ENCODE peak calls at places on chromosomes 5 and 9, in six cellular contexts. One of them, this sample, is unnamed.

GRCh38 chr5:77882670-77883257 is 106.6 kb upstream of the TBCA start:
- DNase-seq in lower lobe of right lung: no peak
- DNase-seq in thoracic aorta: no peak
- DNase-seq in PC-9: no peak
- DNase-seq in A673: no peak
- DNase-seq in ovary: no peak
- DNase-seq in this sample: no peak

GRCh38 chr5:143064207-143064606 is 294.0 kb downstream of the ARHGAP26 start:
- DNase-seq in lower lobe of right lung: no peak
- DNase-seq in thoracic aorta: no peak
- DNase-seq in PC-9: no peak
- DNase-seq in A673: peak
- DNase-seq in ovary: no peak
- DNase-seq in this sample: no peak

GRCh38 chr5:74919487-74919886 is 53.3 kb upstream of the FAM169A start:
- DNase-seq in lower lobe of right lung: no peak
- DNase-seq in thoracic aorta: no peak
- DNase-seq in PC-9: peak
- DNase-seq in A673: peak
- DNase-seq in ovary: no peak
- DNase-seq in this sample: no peak

GRCh38 chr9:129500166-129500862 is 120.6 kb downstream of the C9orf50 start:
- DNase-seq in lower lobe of right lung: no peak
- DNase-seq in thoracic aorta: no peak
- DNase-seq in PC-9: no peak
- DNase-seq in A673: peak
- DNase-seq in ovary: peak
- DNase-seq in this sample: peak

GRCh38 chr9:125646222-125647100 is 60.5 kb downstream of the MAPKAP1 start:
- DNase-seq in lower lobe of right lung: no peak
- DNase-seq in thoracic aorta: no peak
- DNase-seq in PC-9: no peak
- DNase-seq in A673: no peak
- DNase-seq in ovary: no peak
- DNase-seq in this sample: no peak

GRCh38 chr9:27108981-27109541 is at the start of gene TEK:
- DNase-seq in lower lobe of right lung: no peak
- DNase-seq in thoracic aorta: no peak
- DNase-seq in PC-9: no peak
- DNase-seq in A673: no peak
- DNase-seq in ovary: no peak
- DNase-seq in this sample: no peak

GRCh38 chr5:169094586-169095409 is 206.1 kb downstream of the SLIT3 start:
- DNase-seq in lower lobe of right lung: no peak
- DNase-seq in thoracic aorta: no peak
- DNase-seq in PC-9: no peak
- DNase-seq in A673: no peak
- DNase-seq in ovary: no peak
- DNase-seq in this sample: no peak

GRCh38 chr9:128115187-128116103 is 12.1 kb downstream of the PTGES2 start:
- DNase-seq in lower lobe of right lung: peak
- DNase-seq in thoracic aorta: no peak
- DNase-seq in PC-9: no peak
- DNase-seq in A673: no peak
- DNase-seq in ovary: peak
- DNase-seq in this sample: peak

GRCh38 chr5:16615737-16616535 is 861 bp downstream of the RETREG1 start:
- DNase-seq in lower lobe of right lung: no peak
- DNase-seq in thoracic aorta: no peak
- DNase-seq in PC-9: no peak
- DNase-seq in A673: no peak
- DNase-seq in ovary: no peak
- DNase-seq in this sample: no peak

GRCh38 chr5:172920447-172920849 is 38.8 kb upstream of the RPL26L1 start:
- DNase-seq in lower lobe of right lung: no peak
- DNase-seq in thoracic aorta: peak
- DNase-seq in PC-9: no peak
- DNase-seq in A673: peak
- DNase-seq in ovary: no peak
- DNase-seq in this sample: peak

GRCh38 chr9:136208675-136209074 is 3.7 kb upstream of the LHX3 start:
- DNase-seq in lower lobe of right lung: no peak
- DNase-seq in thoracic aorta: no peak
- DNase-seq in PC-9: no peak
- DNase-seq in A673: no peak
- DNase-seq in ovary: no peak
- DNase-seq in this sample: no peak

GRCh38 chr5:137651022-137651421 is 84.9 kb downstream of the KLHL3 start:
- DNase-seq in lower lobe of right lung: no peak
- DNase-seq in thoracic aorta: no peak
- DNase-seq in PC-9: no peak
- DNase-seq in A673: no peak
- DNase-seq in ovary: no peak
- DNase-seq in this sample: no peak

GRCh38 chr9:126470251-126470993 is 143.3 kb upstream of the LMX1B start:
- DNase-seq in lower lobe of right lung: no peak
- DNase-seq in thoracic aorta: no peak
- DNase-seq in PC-9: no peak
- DNase-seq in A673: no peak
- DNase-seq in ovary: no peak
- DNase-seq in this sample: no peak

GRCh38 chr5:106875591-106876297 is 795.0 kb downstream of the EFNA5 start:
- DNase-seq in lower lobe of right lung: no peak
- DNase-seq in thoracic aorta: no peak
- DNase-seq in PC-9: no peak
- DNase-seq in A673: peak
- DNase-seq in ovary: no peak
- DNase-seq in this sample: peak

GRCh38 chr5:68538886-68539420 is 323.4 kb downstream of the PIK3R1 start:
- DNase-seq in lower lobe of right lung: no peak
- DNase-seq in thoracic aorta: no peak
- DNase-seq in PC-9: no peak
- DNase-seq in A673: no peak
- DNase-seq in ovary: no peak
- DNase-seq in this sample: no peak

GRCh38 chr9:15430920-15431844 is 8.5 kb downstream of the SNAPC3 start:
- DNase-seq in lower lobe of right lung: no peak
- DNase-seq in thoracic aorta: no peak
- DNase-seq in PC-9: no peak
- DNase-seq in A673: peak
- DNase-seq in ovary: no peak
- DNase-seq in this sample: no peak

GRCh38 chr5:123359454-123359853 is 63.7 kb downstream of the CEP120 start:
- DNase-seq in lower lobe of right lung: no peak
- DNase-seq in thoracic aorta: no peak
- DNase-seq in PC-9: no peak
- DNase-seq in A673: no peak
- DNase-seq in ovary: no peak
- DNase-seq in this sample: no peak

GRCh38 chr5:19605846-19606407 is 382.1 kb downstream of the CDH18 start:
- DNase-seq in lower lobe of right lung: no peak
- DNase-seq in thoracic aorta: no peak
- DNase-seq in PC-9: no peak
- DNase-seq in A673: no peak
- DNase-seq in ovary: no peak
- DNase-seq in this sample: no peak

GRCh38 chr5:8470489-8470888 is 601.5 kb downstream of the MTRR start:
- DNase-seq in lower lobe of right lung: no peak
- DNase-seq in thoracic aorta: no peak
- DNase-seq in PC-9: no peak
- DNase-seq in A673: no peak
- DNase-seq in ovary: no peak
- DNase-seq in this sample: no peak

GRCh38 chr9:72271617-72272478 is 93.2 kb downstream of the ZFAND5 start:
- DNase-seq in lower lobe of right lung: no peak
- DNase-seq in thoracic aorta: peak
- DNase-seq in PC-9: peak
- DNase-seq in A673: peak
- DNase-seq in ovary: peak
- DNase-seq in this sample: peak

GRCh38 chr5:122999947-123000563 is 36.5 kb downstream of the PPIC start:
- DNase-seq in lower lobe of right lung: peak
- DNase-seq in thoracic aorta: no peak
- DNase-seq in PC-9: no peak
- DNase-seq in A673: no peak
- DNase-seq in ovary: no peak
- DNase-seq in this sample: peak

GRCh38 chr9:80467632-80468031 is 895.9 kb downstream of the TLE4 start:
- DNase-seq in lower lobe of right lung: no peak
- DNase-seq in thoracic aorta: no peak
- DNase-seq in PC-9: no peak
- DNase-seq in A673: no peak
- DNase-seq in ovary: no peak
- DNase-seq in this sample: no peak

GRCh38 chr5:122102825-122103224 is 24.8 kb upstream of the LOX start:
- DNase-seq in lower lobe of right lung: no peak
- DNase-seq in thoracic aorta: no peak
- DNase-seq in PC-9: no peak
- DNase-seq in A673: peak
- DNase-seq in ovary: no peak
- DNase-seq in this sample: no peak

GRCh38 chr9:115015018-115015635 is 84.7 kb upstream of the TNFSF8 start:
- DNase-seq in lower lobe of right lung: no peak
- DNase-seq in thoracic aorta: no peak
- DNase-seq in PC-9: no peak
- DNase-seq in A673: peak
- DNase-seq in ovary: no peak
- DNase-seq in this sample: no peak

GRCh38 chr9:117720987-117721386 is 16.8 kb downstream of the TLR4 start:
- DNase-seq in lower lobe of right lung: no peak
- DNase-seq in thoracic aorta: no peak
- DNase-seq in PC-9: no peak
- DNase-seq in A673: no peak
- DNase-seq in ovary: no peak
- DNase-seq in this sample: no peak

GRCh38 chr9:81665514-81665838 is 23.9 kb downstream of the TLE1 start:
- DNase-seq in lower lobe of right lung: no peak
- DNase-seq in thoracic aorta: no peak
- DNase-seq in PC-9: no peak
- DNase-seq in A673: no peak
- DNase-seq in ovary: no peak
- DNase-seq in this sample: no peak

GRCh38 chr5:118069452-118069851 is 918.9 kb downstream of the DTWD2 start:
- DNase-seq in lower lobe of right lung: no peak
- DNase-seq in thoracic aorta: no peak
- DNase-seq in PC-9: no peak
- DNase-seq in A673: no peak
- DNase-seq in ovary: no peak
- DNase-seq in this sample: no peak

GRCh38 chr5:118068886-118069285 is 919.5 kb downstream of the DTWD2 start:
- DNase-seq in lower lobe of right lung: no peak
- DNase-seq in thoracic aorta: no peak
- DNase-seq in PC-9: no peak
- DNase-seq in A673: no peak
- DNase-seq in ovary: no peak
- DNase-seq in this sample: no peak

GRCh38 chr5:118070041-118070440 is 918.3 kb downstream of the DTWD2 start:
- DNase-seq in lower lobe of right lung: no peak
- DNase-seq in thoracic aorta: no peak
- DNase-seq in PC-9: no peak
- DNase-seq in A673: no peak
- DNase-seq in ovary: no peak
- DNase-seq in this sample: no peak
- H3K4me3 ChIP-seq in lower lobe of right lung: no peak
- H3K4me3 ChIP-seq in thoracic aorta: no peak
- H3K4me3 ChIP-seq in PC-9: no peak
- H3K4me3 ChIP-seq in A673: no peak
- H3K4me3 ChIP-seq in ovary: no peak
- H3K4me3 ChIP-seq in this sample: no peak

GRCh38 chr5:113048931-113049330 is 72.3 kb downstream of the DCP2 start:
- DNase-seq in lower lobe of right lung: no peak
- DNase-seq in thoracic aorta: no peak
- DNase-seq in PC-9: no peak
- DNase-seq in A673: no peak
- DNase-seq in ovary: no peak
- DNase-seq in this sample: no peak
- TF ChIP-seq CTCF in lower lobe of right lung: no peak
- TF ChIP-seq CTCF in thoracic aorta: no peak
- TF ChIP-seq CTCF in PC-9: no peak
- TF ChIP-seq CTCF in A673: no peak
- TF ChIP-seq CTCF in ovary: no peak
- TF ChIP-seq CTCF in this sample: no peak

GRCh38 chr5:32419791-32420190 is 24.7 kb downstream of the ZFR start:
- DNase-seq in lower lobe of right lung: no peak
- DNase-seq in thoracic aorta: no peak
- DNase-seq in PC-9: no peak
- DNase-seq in A673: no peak
- DNase-seq in ovary: no peak
- DNase-seq in this sample: no peak
- H3K27ac ChIP-seq in lower lobe of right lung: no peak
- H3K27ac ChIP-seq in thoracic aorta: no peak
- H3K27ac ChIP-seq in PC-9: no peak
- H3K27ac ChIP-seq in A673: no peak
- H3K27ac ChIP-seq in ovary: no peak
- H3K27ac ChIP-seq in this sample: no peak

GRCh38 chr5:150525781-150526180 is 17.9 kb downstream of the NDST1 start:
- DNase-seq in lower lobe of right lung: no peak
- DNase-seq in thoracic aorta: no peak
- DNase-seq in PC-9: no peak
- DNase-seq in A673: no peak
- DNase-seq in ovary: no peak
- DNase-seq in this sample: no peak
- H3K4me3 ChIP-seq in lower lobe of right lung: no peak
- H3K4me3 ChIP-seq in thoracic aorta: no peak
- H3K4me3 ChIP-seq in PC-9: no peak
- H3K4me3 ChIP-seq in A673: no peak
- H3K4me3 ChIP-seq in ovary: no peak
- H3K4me3 ChIP-seq in this sample: no peak

GRCh38 chr5:91123291-91123690 is 259.8 kb downstream of the ARRDC3 start:
- DNase-seq in lower lobe of right lung: no peak
- DNase-seq in thoracic aorta: no peak
- DNase-seq in PC-9: no peak
- DNase-seq in A673: no peak
- DNase-seq in ovary: no peak
- DNase-seq in this sample: no peak
- TF ChIP-seq CTCF in lower lobe of right lung: no peak
- TF ChIP-seq CTCF in thoracic aorta: no peak
- TF ChIP-seq CTCF in PC-9: no peak
- TF ChIP-seq CTCF in A673: no peak
- TF ChIP-seq CTCF in ovary: no peak
- TF ChIP-seq CTCF in this sample: no peak

DNA sequence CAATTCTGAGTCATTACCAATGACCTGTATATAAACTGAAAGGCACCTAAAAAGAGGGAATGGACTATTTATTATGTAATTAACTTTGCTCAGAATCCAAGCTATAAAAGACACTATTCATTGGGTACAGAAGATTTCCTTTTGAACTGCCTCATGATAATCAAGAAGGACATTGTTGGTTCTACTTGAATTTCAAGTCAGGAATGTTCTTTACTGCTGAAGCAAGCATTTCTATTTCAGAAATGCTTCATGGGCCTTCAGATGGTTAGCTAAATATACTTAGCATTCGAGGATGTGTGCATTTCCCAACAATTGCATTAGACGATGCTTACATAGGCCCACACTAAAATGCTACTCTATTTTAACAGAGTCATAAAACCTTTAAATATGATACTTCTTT is 658.2 kb upstream of the DMAC1 start:
- DNase-seq in lower lobe of right lung: no peak
- DNase-seq in thoracic aorta: no peak
- DNase-seq in PC-9: no peak
- DNase-seq in A673: no peak
- DNase-seq in ovary: no peak
- DNase-seq in this sample: no peak
- H3K27ac ChIP-seq in lower lobe of right lung: no peak
- H3K27ac ChIP-seq in thoracic aorta: no peak
- H3K27ac ChIP-seq in PC-9: no peak
- H3K27ac ChIP-seq in A673: no peak
- H3K27ac ChIP-seq in ovary: no peak
- H3K27ac ChIP-seq in this sample: no peak